ENCODE peak calls at places on chromosomes 3 and 15, in ten cellular contexts. One of them, this sample, is unnamed.

GRCh38 chr3:8649757-8650156 is 5.2 kb upstream of the SSUH2 start:
- DNase-seq in activated naive CD8-positive, alpha-beta T cell treated with anti-CD3 and anti-CD28 coated beads, Interleukin-2, amount 50 U/mL, for 16 hours: no peak
- DNase-seq in OCI-M1: no peak
- DNase-seq in NCI-H1417: no peak
- DNase-seq in IMR-90: no peak
- DNase-seq in AG10803: no peak
- DNase-seq in activated CD4-positive, alpha-beta T cell treated with anti-CD3 and anti-CD28 coated beads for 4 hours: no peak
- DNase-seq in tibial artery: no peak
- DNase-seq in NAMALWA: no peak
- DNase-seq in choroid plexus epithelial cell: no peak
- DNase-seq in this sample: no peak

GRCh38 chr3:159650751-159651150 is 337.9 kb upstream of the IL12A start:
- DNase-seq in OCI-M1: no peak
- DNase-seq in activated CD4-positive, alpha-beta T cell treated with anti-CD3 and anti-CD28 coated beads for 4 hours: no peak
- DNase-seq in NCI-H1417: no peak
- DNase-seq in AG10803: no peak
- DNase-seq in activated naive CD8-positive, alpha-beta T cell treated with anti-CD3 and anti-CD28 coated beads, Interleukin-2, amount 50 U/mL, for 16 hours: no peak
- DNase-seq in NAMALWA: no peak
- DNase-seq in choroid plexus epithelial cell: no peak
- DNase-seq in tibial artery: no peak
- DNase-seq in IMR-90: no peak
- DNase-seq in this sample: peak

GRCh38 chr3:99330924-99331532 is 307.4 kb upstream of the COL8A1 start:
- DNase-seq in activated CD4-positive, alpha-beta T cell treated with anti-CD3 and anti-CD28 coated beads for 4 hours: no peak
- DNase-seq in activated naive CD8-positive, alpha-beta T cell treated with anti-CD3 and anti-CD28 coated beads, Interleukin-2, amount 50 U/mL, for 16 hours: no peak
- DNase-seq in choroid plexus epithelial cell: peak
- DNase-seq in tibial artery: no peak
- DNase-seq in AG10803: no peak
- DNase-seq in IMR-90: peak
- DNase-seq in NCI-H1417: no peak
- DNase-seq in NAMALWA: no peak
- DNase-seq in OCI-M1: no peak
- DNase-seq in this sample: no peak

GRCh38 chr15:90994059-90994416 is 297 bp downstream of the PRC1 start:
- DNase-seq in OCI-M1: no peak
- DNase-seq in NCI-H1417: no peak
- DNase-seq in AG10803: no peak
- DNase-seq in activated CD4-positive, alpha-beta T cell treated with anti-CD3 and anti-CD28 coated beads for 4 hours: peak
- DNase-seq in tibial artery: peak
- DNase-seq in activated naive CD8-positive, alpha-beta T cell treated with anti-CD3 and anti-CD28 coated beads, Interleukin-2, amount 50 U/mL, for 16 hours: no peak
- DNase-seq in choroid plexus epithelial cell: no peak
- DNase-seq in IMR-90: no peak
- DNase-seq in NAMALWA: peak
- DNase-seq in this sample: peak

GRCh38 chr15:69505906-69506305 is 53.3 kb downstream of the RPLP1 start:
- DNase-seq in NCI-H1417: no peak
- DNase-seq in OCI-M1: no peak
- DNase-seq in activated naive CD8-positive, alpha-beta T cell treated with anti-CD3 and anti-CD28 coated beads, Interleukin-2, amount 50 U/mL, for 16 hours: no peak
- DNase-seq in AG10803: no peak
- DNase-seq in choroid plexus epithelial cell: no peak
- DNase-seq in activated CD4-positive, alpha-beta T cell treated with anti-CD3 and anti-CD28 coated beads for 4 hours: no peak
- DNase-seq in IMR-90: no peak
- DNase-seq in NAMALWA: no peak
- DNase-seq in tibial artery: no peak
- DNase-seq in this sample: no peak

GRCh38 chr3:182818296-182818978 is 25.1 kb downstream of the ATP11B start:
- DNase-seq in activated naive CD8-positive, alpha-beta T cell treated with anti-CD3 and anti-CD28 coated beads, Interleukin-2, amount 50 U/mL, for 16 hours: no peak
- DNase-seq in OCI-M1: no peak
- DNase-seq in NCI-H1417: no peak
- DNase-seq in NAMALWA: no peak
- DNase-seq in activated CD4-positive, alpha-beta T cell treated with anti-CD3 and anti-CD28 coated beads for 4 hours: no peak
- DNase-seq in tibial artery: no peak
- DNase-seq in choroid plexus epithelial cell: no peak
- DNase-seq in AG10803: peak
- DNase-seq in IMR-90: no peak
- DNase-seq in this sample: no peak

GRCh38 chr15:93730724-93731123 is 500.6 kb upstream of the MCTP2 start:
- DNase-seq in activated naive CD8-positive, alpha-beta T cell treated with anti-CD3 and anti-CD28 coated beads, Interleukin-2, amount 50 U/mL, for 16 hours: no peak
- DNase-seq in NAMALWA: no peak
- DNase-seq in IMR-90: no peak
- DNase-seq in OCI-M1: no peak
- DNase-seq in choroid plexus epithelial cell: no peak
- DNase-seq in activated CD4-positive, alpha-beta T cell treated with anti-CD3 and anti-CD28 coated beads for 4 hours: no peak
- DNase-seq in NCI-H1417: no peak
- DNase-seq in AG10803: no peak
- DNase-seq in tibial artery: no peak
- DNase-seq in this sample: no peak

GRCh38 chr15:66293419-66294156 is at the start of gene DIS3L:
- DNase-seq in NCI-H1417: peak
- DNase-seq in OCI-M1: peak
- DNase-seq in IMR-90: peak
- DNase-seq in choroid plexus epithelial cell: peak
- DNase-seq in activated CD4-positive, alpha-beta T cell treated with anti-CD3 and anti-CD28 coated beads for 4 hours: peak
- DNase-seq in NAMALWA: peak
- DNase-seq in activated naive CD8-positive, alpha-beta T cell treated with anti-CD3 and anti-CD28 coated beads, Interleukin-2, amount 50 U/mL, for 16 hours: peak
- DNase-seq in tibial artery: peak
- DNase-seq in AG10803: peak
- DNase-seq in this sample: peak

GRCh38 chr3:57962448-57962834 is 45.8 kb upstream of the FLNB start:
- DNase-seq in choroid plexus epithelial cell: no peak
- DNase-seq in activated naive CD8-positive, alpha-beta T cell treated with anti-CD3 and anti-CD28 coated beads, Interleukin-2, amount 50 U/mL, for 16 hours: no peak
- DNase-seq in IMR-90: no peak
- DNase-seq in activated CD4-positive, alpha-beta T cell treated with anti-CD3 and anti-CD28 coated beads for 4 hours: no peak
- DNase-seq in NAMALWA: no peak
- DNase-seq in tibial artery: no peak
- DNase-seq in AG10803: no peak
- DNase-seq in NCI-H1417: no peak
- DNase-seq in OCI-M1: no peak
- DNase-seq in this sample: no peak